ENCODE peak calls at places on chromosomes 13 and 19, in ten cellular contexts. One of them, this sample, is unnamed.

GRCh38 chr13:42970824-42971669 is 21.0 kb downstream of the EPSTI1 start:
- DNase-seq in body of pancreas: no peak
- DNase-seq in myocyte: peak; percentile 60
- DNase-seq in bronchial epithelial cell: peak; percentile 61
- DNase-seq in GM03348: peak; percentile 47
- DNase-seq in fibroblast of lung: peak; percentile 51
- DNase-seq in stimulated activated CD4-positive, alpha-beta T cell treated with anti-CD3 and anti-CD28 coated beads, Interleukin-2, amount 100 ng/mL, for 24 hours: peak; percentile 55
- DNase-seq in progenitor cell of endocrine pancreas: no peak
- DNase-seq in epithelial cell of esophagus: peak; percentile 72
- DNase-seq in AG09319: no peak
- DNase-seq in this sample: peak; percentile 59

GRCh38 chr19:4414144-4414799 is 11.8 kb downstream of the CHAF1A start:
- DNase-seq in body of pancreas: no peak
- DNase-seq in myocyte: no peak
- DNase-seq in bronchial epithelial cell: peak; percentile 41
- DNase-seq in GM03348: no peak
- DNase-seq in fibroblast of lung: peak; percentile 60
- DNase-seq in stimulated activated CD4-positive, alpha-beta T cell treated with anti-CD3 and anti-CD28 coated beads, Interleukin-2, amount 100 ng/mL, for 24 hours: no peak
- DNase-seq in progenitor cell of endocrine pancreas: no peak
- DNase-seq in epithelial cell of esophagus: peak; percentile 48
- DNase-seq in AG09319: no peak
- DNase-seq in this sample: no peak

GRCh38 chr13:34913040-34913439 is 29.0 kb upstream of the NBEA start:
- DNase-seq in body of pancreas: no peak
- DNase-seq in myocyte: peak; percentile 41
- DNase-seq in bronchial epithelial cell: peak; percentile 15
- DNase-seq in GM03348: peak; percentile 21
- DNase-seq in fibroblast of lung: peak; percentile 2
- DNase-seq in stimulated activated CD4-positive, alpha-beta T cell treated with anti-CD3 and anti-CD28 coated beads, Interleukin-2, amount 100 ng/mL, for 24 hours: no peak
- DNase-seq in progenitor cell of endocrine pancreas: peak; percentile 12
- DNase-seq in epithelial cell of esophagus: peak; percentile 41
- DNase-seq in AG09319: no peak
- DNase-seq in this sample: no peak

GRCh38 chr13:95276119-95276505 is 25.1 kb downstream of the ABCC4 start:
- DNase-seq in body of pancreas: no peak
- DNase-seq in myocyte: no peak
- DNase-seq in bronchial epithelial cell: peak; percentile 52
- DNase-seq in GM03348: no peak
- DNase-seq in fibroblast of lung: no peak
- DNase-seq in stimulated activated CD4-positive, alpha-beta T cell treated with anti-CD3 and anti-CD28 coated beads, Interleukin-2, amount 100 ng/mL, for 24 hours: no peak
- DNase-seq in progenitor cell of endocrine pancreas: no peak
- DNase-seq in epithelial cell of esophagus: peak; percentile 52
- DNase-seq in AG09319: no peak
- DNase-seq in this sample: no peak

GRCh38 chr13:24511824-24512207 is 762 bp downstream of the PARP4 start:
- DNase-seq in body of pancreas: no peak
- DNase-seq in myocyte: no peak
- DNase-seq in bronchial epithelial cell: no peak
- DNase-seq in GM03348: no peak
- DNase-seq in fibroblast of lung: no peak
- DNase-seq in stimulated activated CD4-positive, alpha-beta T cell treated with anti-CD3 and anti-CD28 coated beads, Interleukin-2, amount 100 ng/mL, for 24 hours: no peak
- DNase-seq in progenitor cell of endocrine pancreas: no peak
- DNase-seq in epithelial cell of esophagus: no peak
- DNase-seq in AG09319: no peak
- DNase-seq in this sample: no peak

GRCh38 chr19:20923077-20923871 is at the start of gene ZNF85:
- DNase-seq in body of pancreas: peak; percentile 90
- DNase-seq in myocyte: peak; percentile 97
- DNase-seq in bronchial epithelial cell: peak; percentile 84
- DNase-seq in GM03348: peak; percentile 89
- DNase-seq in fibroblast of lung: peak; percentile 91
- DNase-seq in stimulated activated CD4-positive, alpha-beta T cell treated with anti-CD3 and anti-CD28 coated beads, Interleukin-2, amount 100 ng/mL, for 24 hours: peak; percentile 88
- DNase-seq in progenitor cell of endocrine pancreas: peak; percentile 75
- DNase-seq in epithelial cell of esophagus: peak; percentile 91
- DNase-seq in AG09319: peak; percentile 73
- DNase-seq in this sample: peak; percentile 90

GRCh38 chr19:47713046-47714021 is at the start of gene EHD2:
- DNase-seq in body of pancreas: peak; percentile 71
- DNase-seq in myocyte: peak; percentile 88
- DNase-seq in bronchial epithelial cell: peak; percentile 33
- DNase-seq in GM03348: peak; percentile 97
- DNase-seq in fibroblast of lung: peak; percentile 87
- DNase-seq in stimulated activated CD4-positive, alpha-beta T cell treated with anti-CD3 and anti-CD28 coated beads, Interleukin-2, amount 100 ng/mL, for 24 hours: peak; percentile 65
- DNase-seq in progenitor cell of endocrine pancreas: no peak
- DNase-seq in epithelial cell of esophagus: peak; percentile 68
- DNase-seq in AG09319: peak; percentile 68
- DNase-seq in this sample: peak; percentile 75

GRCh38 chr19:14544977-14545715 is 15.8 kb downstream of the TECR start:
- DNase-seq in body of pancreas: peak; percentile 34
- DNase-seq in myocyte: peak; percentile 99
- DNase-seq in bronchial epithelial cell: no peak
- DNase-seq in GM03348: peak; percentile 8
- DNase-seq in fibroblast of lung: no peak
- DNase-seq in stimulated activated CD4-positive, alpha-beta T cell treated with anti-CD3 and anti-CD28 coated beads, Interleukin-2, amount 100 ng/mL, for 24 hours: no peak
- DNase-seq in progenitor cell of endocrine pancreas: no peak
- DNase-seq in epithelial cell of esophagus: peak; percentile 75
- DNase-seq in AG09319: no peak
- DNase-seq in this sample: no peak

GRCh38 chr19:30394481-30395151 is 22.4 kb downstream of the ZNF536 start:
- DNase-seq in body of pancreas: no peak
- DNase-seq in myocyte: no peak
- DNase-seq in bronchial epithelial cell: no peak
- DNase-seq in GM03348: no peak
- DNase-seq in fibroblast of lung: no peak
- DNase-seq in stimulated activated CD4-positive, alpha-beta T cell treated with anti-CD3 and anti-CD28 coated beads, Interleukin-2, amount 100 ng/mL, for 24 hours: no peak
- DNase-seq in progenitor cell of endocrine pancreas: no peak
- DNase-seq in epithelial cell of esophagus: no peak
- DNase-seq in AG09319: no peak
- DNase-seq in this sample: no peak